ENCODE peak calls at places on chromosome 1, in six cellular contexts. L, W, H, Q, E and N are unnamed samples.

GRCh38 chr1:17658837-17659236 is 96.3 kb upstream of the ACTL8 start:
- DNase-seq in L (no peak), W (no peak), H (no peak), Q (no peak), E (peak; percentile 66), N (no peak)

GRCh38 chr1:47187926-47188250 is 1.9 kb downstream of the PDZK1IP1 start:
- DNase-seq in L (no peak), W (no peak), H (no peak), Q (no peak), E (no peak), N (no peak)

GRCh38 chr1:14255711-14256110 is 342.8 kb upstream of the KAZN start:
- DNase-seq in L (peak; percentile 6), W (no peak), H (no peak), Q (no peak), E (no peak), N (no peak)

GRCh38 chr1:74771913-74772515 is 39.1 kb downstream of the TYW3 start:
- DNase-seq in L (peak; percentile 28), W (no peak), H (no peak), Q (peak; percentile 43), E (no peak), N (peak; percentile 5)

GRCh38 chr1:242651817-242652216 is 127.3 kb upstream of the PLD5 start:
- DNase-seq in L (no peak), W (no peak), H (peak; percentile 61), Q (peak; percentile 7), E (no peak), N (no peak)

GRCh38 chr1:41368384-41368783 is 7.2 kb downstream of the FOXO6 start:
- DNase-seq in L (no peak), W (no peak), H (no peak), Q (no peak), E (no peak), N (no peak)

GRCh38 chr1:26239936-26240335 is 5.9 kb downstream of the CEP85 start:
- DNase-seq in L (peak; percentile 32), W (no peak), H (no peak), Q (peak; percentile 38), E (no peak), N (no peak)

GRCh38 chr1:86703696-86704455 is 500 bp upstream of the SH3GLB1 start:
- DNase-seq in L (no peak), W (no peak), H (no peak), Q (no peak), E (no peak), N (no peak)

GRCh38 chr1:151058682-151059341 is 610 bp downstream of the CDC42SE1 start:
- DNase-seq in L (no peak), W (no peak), H (no peak), Q (no peak), E (peak; percentile 86), N (no peak)

GRCh38 chr1:154474802-154475201 is 27.2 kb upstream of the TDRD10 start:
- DNase-seq in L (peak; percentile 50), W (no peak), H (no peak), Q (peak; percentile 83), E (peak; percentile 75), N (peak; percentile 86)

GRCh38 chr1:16441312-16441641 is 753 bp downstream of the NECAP2 start:
- DNase-seq in L (no peak), W (no peak), H (no peak), Q (no peak), E (no peak), N (no peak)

GRCh38 chr1:206471415-206471801 is 1.1 kb downstream of the IKBKE start:
- DNase-seq in L (no peak), W (no peak), H (no peak), Q (no peak), E (no peak), N (no peak)

GRCh38 chr1:216670118-216670870 is 52.9 kb downstream of the ESRRG start:
- DNase-seq in L (no peak), W (no peak), H (no peak), Q (peak; percentile 1), E (no peak), N (no peak)

GRCh38 chr1:28369518-28370219 is at the start of gene PHACTR4:
- DNase-seq in L (peak; percentile 74), W (no peak), H (peak; percentile 91), Q (peak; percentile 93), E (peak; percentile 96), N (peak; percentile 48)

GRCh38 chr1:61085191-61086086 is 3.1 kb downstream of the NFIA start:
- DNase-seq in L (no peak), W (no peak), H (no peak), Q (no peak), E (no peak), N (no peak)

GRCh38 chr1:202805886-202806511 is 2.2 kb downstream of the KDM5B start:
- DNase-seq in L (no peak), W (no peak), H (no peak), Q (peak; percentile 21), E (no peak), N (no peak)